ENCODE peak calls at places on chromosome 2, in six cellular contexts. M, N, D, F, S and J are unnamed samples.
A peak's percentile ranks its signal among the peaks of the same experiment; 100 is the strongest.

GRCh38 chr2:240982821-240983281 is 15.6 kb upstream of the SNED1 start:
- DNase-seq in N (no peak), M (no peak), S (no peak), D (no peak), F (no peak), J (no peak)

GRCh38 chr2:70902067-70902442 is 33.6 kb upstream of the ATP6V1B1 start:
- DNase-seq in N (no peak), M (no peak), D (no peak), S (no peak), F (peak; percentile 22), J (no peak)

GRCh38 chr2:27071990-27072830 is 756 bp upstream of the OST4 start:
- DNase-seq in N (no peak), M (peak; percentile 87), D (peak; percentile 63), F (no peak), S (peak; percentile 86), J (peak; percentile 74)

GRCh38 chr2:46462936-46463335 is 16.4 kb upstream of the TMEM247 start:
- DNase-seq in N (no peak), M (no peak), D (no peak), F (no peak), S (no peak), J (no peak)

GRCh38 chr2:215022418-215022817 is 116.0 kb downstream of the ABCA12 start:
- DNase-seq in F (peak; percentile 31), N (no peak), M (peak; percentile 19), S (no peak), D (no peak), J (peak; percentile 66)

GRCh38 chr2:98134138-98134537 is 47.2 kb downstream of the VWA3B start:
- DNase-seq in F (no peak), N (no peak), M (peak; percentile 2), S (peak; percentile 50), D (peak; percentile 68), J (peak; percentile 31)

GRCh38 chr2:164542584-164543021 is 78.7 kb downstream of the GRB14 start:
- DNase-seq in M (peak; percentile 62), F (peak; percentile 70), N (no peak), S (no peak), D (no peak), J (peak; percentile 85)

GRCh38 chr2:95277246-95277906 is 3.1 kb downstream of the PROM2 start:
- DNase-seq in F (no peak), N (no peak), D (no peak), S (no peak), M (no peak), J (no peak)

GRCh38 chr2:67871696-67872320 is 191.0 kb downstream of the C1D start:
- DNase-seq in N (no peak), S (no peak), D (no peak), F (peak; percentile 90), M (peak; percentile 83), J (peak; percentile 70)

GRCh38 chr2:187169864-187170263 is 278.2 kb downstream of the CALCRL start:
- DNase-seq in N (no peak), S (no peak), M (no peak), D (no peak), F (no peak), J (no peak)

GRCh38 chr2:149645391-149645790 is 57.8 kb upstream of the MMADHC start:
- DNase-seq in F (peak; percentile 71), M (peak; percentile 53), N (no peak), D (no peak), S (no peak), J (peak; percentile 42)

GRCh38 chr2:166170356-166170755 is 42.5 kb upstream of the SCN1A start:
- DNase-seq in S (no peak), D (no peak), N (no peak), F (no peak), M (peak; percentile 41), J (peak; percentile 59)

GRCh38 chr2:126657636-126658315 is 1.8 kb downstream of the GYPC start:
- DNase-seq in D (peak; percentile 78), F (peak; percentile 97), N (no peak), M (peak; percentile 98), S (peak; percentile 76), J (peak; percentile 100)

GRCh38 chr2:46350030-46350699 is 53.0 kb downstream of the EPAS1 start:
- DNase-seq in N (no peak), M (peak; percentile 81), F (no peak), D (no peak), S (peak; percentile 35), J (peak; percentile 58)

GRCh38 chr2:88321614-88322248 is 130.8 kb downstream of the FOXI3 start:
- DNase-seq in S (no peak), M (no peak), D (no peak), N (no peak), F (no peak), J (no peak)

GRCh38 chr2:100580474-100581264 is 17.9 kb downstream of the PDCL3 start:
- DNase-seq in S (no peak), F (no peak), D (peak; percentile 48), M (peak; percentile 7), N (no peak), J (no peak)

GRCh38 chr2:168137510-168138180 is 109.8 kb downstream of the STK39 start:
- DNase-seq in D (no peak), F (no peak), N (no peak), S (no peak), M (no peak), J (peak; percentile 32)

GRCh38 chr2:112023707-112024106 is 31.4 kb upstream of the TMEM87B start:
- DNase-seq in M (no peak), N (no peak), D (no peak), F (no peak), S (no peak), J (no peak)